ENCODE peak calls at places on chromosomes 3 and 15, in four cellular contexts. E, I, Z and C are unnamed samples. For H3K27me3, the result is how much of the 10 kb centered on the place peaks cover.

GRCh38 chr15:79243723-79244122 is 38.8 kb upstream of the ANKRD34C start:
- DNase-seq in E (no peak), I (no peak), Z (no peak), C (no peak)

GRCh38 chr3:100210777-100211145 is 50.0 kb upstream of the TBC1D23 start:
- DNase-seq in E (peak), I (no peak), Z (no peak), C (no peak)

GRCh38 chr3:57855943-57856342 is 99.8 kb downstream of the SLMAP start:
- DNase-seq in E (peak), I (no peak), Z (no peak), C (no peak)

GRCh38 chr3:11559816-11560633 is 83.7 kb downstream of the VGLL4 start:
- DNase-seq in E (no peak), I (no peak), Z (no peak), C (no peak)

GRCh38 chr15:64455951-64456350 is 4.4 kb upstream of the ZNF609 start:
- DNase-seq in E (no peak), I (no peak), Z (no peak), C (no peak)

GRCh38 chr3:141618938-141619337 is 119.2 kb upstream of the RNF7 start:
- DNase-seq in E (no peak), I (no peak), Z (no peak), C (no peak)

GRCh38 chr3:45011756-45012441 is 14.2 kb upstream of the CLEC3B start:
- DNase-seq in E (peak), I (no peak), Z (no peak), C (no peak)

GRCh38 chr3:10882851-10883250 is 66.8 kb downstream of the SLC6A11 start:
- DNase-seq in E (no peak), I (no peak), Z (no peak), C (no peak)

GRCh38 chr3:47347217-47347801 is 33.5 kb upstream of the PTPN23 start:
- DNase-seq in E (peak), I (peak), Z (peak), C (no peak)

GRCh38 chr3:196007744-196008143 is 74.1 kb downstream of the TFRC start:
- DNase-seq in E (no peak), I (no peak), Z (no peak), C (no peak)

GRCh38 chr3:4493931-4494806 is 1.0 kb downstream of the ITPR1 start:
- DNase-seq in E (peak), I (peak), Z (no peak), C (peak)

GRCh38 chr15:39624806-39625205 is 43.9 kb downstream of the THBS1 start:
- DNase-seq in E (peak), I (no peak), Z (peak), C (no peak)

GRCh38 chr15:74889882-74890768 is at the start of gene MPI:
- DNase-seq in E (peak), I (peak), Z (no peak), C (peak)

GRCh38 chr15:64731012-64731806 is 44.2 kb downstream of the RBPMS2 start:
- DNase-seq in E (peak), I (peak), Z (peak), C (peak)

GRCh38 chr3:66477846-66478245 is 23.0 kb downstream of the LRIG1 start:
- DNase-seq in E (no peak), I (no peak), Z (no peak), C (no peak)

GRCh38 chr3:104411760-104412159 is 954.9 kb upstream of the ALCAM start:
- DNase-seq in E (no peak), I (no peak), Z (no peak), C (no peak)

GRCh38 chr15:77474310-77474986 is 53.8 kb downstream of the HMG20A start:
- DNase-seq in E (no peak), I (no peak), Z (no peak), C (no peak)

GRCh38 chr3:13795816-13796215 is 84.1 kb downstream of the WNT7A start:
- DNase-seq in E (no peak), I (no peak), Z (no peak), C (no peak)

GRCh38 chr15:34760909-34761308 is 6.1 kb upstream of the GJD2 start:
- DNase-seq in E (no peak), I (no peak), Z (no peak), C (peak)

GRCh38 chr15:68820205-68820588 is 498 bp downstream of the ANP32A start:
- DNase-seq in E (no peak), I (peak), Z (no peak), C (no peak)

GRCh38 chr15:71940004-71940588 is 129.7 kb downstream of the NR2E3 start:
- DNase-seq in E (peak), I (no peak), Z (peak), C (no peak)

GRCh38 chr3:57983734-57984518 is 24.3 kb upstream of the FLNB start:
- DNase-seq in E (peak), I (peak), Z (peak), C (no peak)

GRCh38 chr3:36734742-36735141 is 29.6 kb downstream of the DCLK3 start:
- DNase-seq in E (no peak), I (no peak), Z (no peak), C (no peak)

GRCh38 chr3:115977866-115978265 is 354.6 kb downstream of the GAP43 start:
- DNase-seq in E (no peak), I (no peak), Z (no peak), C (no peak)

GRCh38 chr15:95302206-95302605 is 1028.3 kb upstream of the NR2F2 start:
- DNase-seq in E (no peak), I (no peak), Z (no peak), C (no peak)

GRCh38 chr3:172018364-172018763 is 21.0 kb upstream of the FNDC3B start:
- DNase-seq in E (no peak), I (no peak), Z (no peak), C (no peak)

GRCh38 chr3:168024537-168024941 is 71.2 kb downstream of the GOLIM4 start:
- DNase-seq in E (peak), I (no peak), Z (peak), C (no peak)

GRCh38 chr3:95189348-95189747 is 1126.5 kb downstream of the NSUN3 start:
- DNase-seq in E (no peak), I (no peak), Z (no peak), C (no peak)

GRCh38 chr15:48939686-48940085 is 24.0 kb downstream of the SHC4 start:
- DNase-seq in E (peak), I (no peak), Z (no peak), C (no peak)

GRCh38 chr3:172106989-172107388 is 67.6 kb downstream of the FNDC3B start:
- DNase-seq in E (no peak), I (peak), Z (peak), C (no peak)

GRCh38 chr3:21801631-21802030 is 50.6 kb upstream of the ZNF385D start:
- DNase-seq in E (no peak), I (no peak), Z (no peak), C (no peak)
- TF ChIP-seq RCOR1 in E (no peak), I (no peak), Z (no peak), C (no peak)

DNA sequence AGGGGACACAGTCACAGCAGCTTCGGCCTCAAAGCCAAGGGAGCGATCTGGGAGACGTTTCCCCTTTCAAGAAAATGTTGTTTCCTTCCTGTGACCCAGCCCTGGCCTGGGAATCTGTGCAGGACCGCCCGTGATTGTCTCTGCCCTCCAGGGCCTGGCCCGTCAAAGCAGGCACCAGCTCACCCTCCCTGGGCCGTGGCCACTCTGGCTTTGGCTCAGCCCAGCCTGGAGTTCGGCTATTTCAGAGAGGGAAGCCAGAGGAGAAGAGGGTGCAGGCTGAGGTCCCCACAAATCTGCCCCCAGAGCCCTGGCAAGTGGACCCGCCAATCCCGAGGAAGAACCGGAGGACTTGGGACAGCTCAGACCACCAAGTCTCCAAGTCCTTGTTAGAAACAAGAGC is 12.7 kb downstream of the GATA2 start:
- DNase-seq in E (no peak), I (no peak), Z (no peak), C (no peak)
- H3K27me3 ChIP-seq in E (under half), I (under half), Z (under half), C (under half)

GRCh38 chr3:64244011-64244942 is 19.0 kb upstream of the PRICKLE2 start:
- DNase-seq in E (no peak), I (peak), Z (no peak), C (no peak)
- TF ChIP-seq RCOR1 in E (no peak), I (no peak), Z (no peak), C (no peak)

GRCh38 chr3:14810070-14810732 is 8.6 kb upstream of the FGD5 start:
- DNase-seq in E (no peak), I (no peak), Z (no peak), C (peak)
- H3K27me3 ChIP-seq in E (under half), I (under half), Z (under half), C (under half)